ENCODE peak calls at places on chromosomes 11 and 22, in four cellular contexts. One of them, this sample, is unnamed.

GRCh38 chr11:119284344-119285157 is 32.4 kb downstream of the MCAM start:
- DNase-seq in body of pancreas: no peak
- DNase-seq in neuronal stem cell: no peak
- DNase-seq in choroid plexus epithelial cell: peak; percentile 66
- DNase-seq in this sample: no peak

GRCh38 chr11:119751281-119752060 is 22.5 kb upstream of the NECTIN1 start:
- DNase-seq in choroid plexus epithelial cell: no peak
- DNase-seq in body of pancreas: no peak
- DNase-seq in neuronal stem cell: no peak
- DNase-seq in this sample: peak; percentile 27

GRCh38 chr11:130580372-130580771 is 131.9 kb downstream of the ADAMTS15 start:
- DNase-seq in body of pancreas: no peak
- DNase-seq in choroid plexus epithelial cell: peak; percentile 69
- DNase-seq in neuronal stem cell: peak; percentile 71
- DNase-seq in this sample: no peak

GRCh38 chr11:60924906-60925684 is 835 bp downstream of the TMEM132A start:
- DNase-seq in choroid plexus epithelial cell: no peak
- DNase-seq in neuronal stem cell: no peak
- DNase-seq in body of pancreas: no peak
- DNase-seq in this sample: no peak

GRCh38 chr11:65593518-65594414 is 1.8 kb downstream of the KCNK7 start:
- DNase-seq in choroid plexus epithelial cell: no peak
- DNase-seq in body of pancreas: peak; percentile 43
- DNase-seq in neuronal stem cell: no peak
- DNase-seq in this sample: no peak

GRCh38 chr11:33915521-33915920 is 23.6 kb upstream of the LMO2 start:
- DNase-seq in body of pancreas: no peak
- DNase-seq in choroid plexus epithelial cell: no peak
- DNase-seq in neuronal stem cell: no peak
- DNase-seq in this sample: no peak

GRCh38 chr11:452203-452744 is 2.2 kb downstream of the PTDSS2 start:
- DNase-seq in body of pancreas: no peak
- DNase-seq in neuronal stem cell: no peak
- DNase-seq in choroid plexus epithelial cell: no peak
- DNase-seq in this sample: no peak

GRCh38 chr11:61071208-61071681 is 31.0 kb upstream of the CD5 start:
- DNase-seq in choroid plexus epithelial cell: no peak
- DNase-seq in neuronal stem cell: no peak
- DNase-seq in body of pancreas: no peak
- DNase-seq in this sample: no peak

GRCh38 chr11:63537293-63538101 is 889 bp downstream of the PLAAT4 start:
- DNase-seq in body of pancreas: peak; percentile 79
- DNase-seq in neuronal stem cell: no peak
- DNase-seq in choroid plexus epithelial cell: peak; percentile 94
- DNase-seq in this sample: peak; percentile 73

GRCh38 chr11:126358763-126359160 is 3.3 kb downstream of the ST3GAL4 start:
- DNase-seq in neuronal stem cell: no peak
- DNase-seq in choroid plexus epithelial cell: no peak
- DNase-seq in body of pancreas: no peak
- DNase-seq in this sample: peak; percentile 47

GRCh38 chr11:59173964-59174663 is 2.2 kb downstream of the DTX4 start:
- DNase-seq in neuronal stem cell: no peak
- DNase-seq in choroid plexus epithelial cell: no peak
- DNase-seq in body of pancreas: peak; percentile 67
- DNase-seq in this sample: peak; percentile 86

GRCh38 chr11:11016943-11017342 is 159.1 kb upstream of the ZBED5 start:
- DNase-seq in body of pancreas: no peak
- DNase-seq in choroid plexus epithelial cell: no peak
- DNase-seq in neuronal stem cell: no peak
- DNase-seq in this sample: no peak

GRCh38 chr11:14075118-14075601 is 112.6 kb downstream of the SPON1 start:
- DNase-seq in choroid plexus epithelial cell: no peak
- DNase-seq in neuronal stem cell: no peak
- DNase-seq in body of pancreas: no peak
- DNase-seq in this sample: no peak

GRCh38 chr11:62850911-62851806 is 11.8 kb upstream of the WDR74 start:
- DNase-seq in choroid plexus epithelial cell: no peak
- DNase-seq in neuronal stem cell: no peak
- DNase-seq in body of pancreas: no peak
- DNase-seq in this sample: no peak

GRCh38 chr11:134342572-134343340 is 11.0 kb downstream of the GLB1L2 start:
- DNase-seq in body of pancreas: no peak
- DNase-seq in neuronal stem cell: no peak
- DNase-seq in choroid plexus epithelial cell: no peak
- DNase-seq in this sample: no peak

GRCh38 chr11:47606731-47607130 is 12.5 kb upstream of the C1QTNF4 start:
- DNase-seq in body of pancreas: no peak
- DNase-seq in choroid plexus epithelial cell: peak; percentile 70
- DNase-seq in neuronal stem cell: no peak
- DNase-seq in this sample: no peak

GRCh38 chr22:39216143-39216490 is 28.7 kb downstream of the PDGFB start:
- DNase-seq in choroid plexus epithelial cell: no peak
- DNase-seq in body of pancreas: no peak
- DNase-seq in neuronal stem cell: no peak
- DNase-seq in this sample: peak; percentile 23

GRCh38 chr11:25899761-25900160 is 432.2 kb upstream of the ANO3 start:
- DNase-seq in body of pancreas: no peak
- DNase-seq in neuronal stem cell: no peak
- DNase-seq in choroid plexus epithelial cell: no peak
- DNase-seq in this sample: no peak

GRCh38 chr11:33904128-33904527 is 12.3 kb upstream of the LMO2 start:
- DNase-seq in neuronal stem cell: no peak
- DNase-seq in body of pancreas: no peak
- DNase-seq in choroid plexus epithelial cell: no peak
- DNase-seq in this sample: no peak

GRCh38 chr11:10293423-10294288 is at the start of gene SBF2:
- DNase-seq in choroid plexus epithelial cell: peak; percentile 94
- DNase-seq in body of pancreas: peak; percentile 89
- DNase-seq in neuronal stem cell: peak; percentile 91
- DNase-seq in this sample: peak; percentile 93

This sample was measured in upper lobe of right lung.